ENCODE peak calls at places on chromosomes 4 and X, in eight cellular contexts. O is A549, Y is K562, L is GM12878, G is H1, B is HepG2, H is endothelial cell of umbilical vein, F is HCT116. J is an unnamed sample.

GRCh38 chr4:153335665-153336064 is 8.8 kb upstream of the MND1 start:
- DNase-seq in O (no peak), Y (no peak), L (no peak), G (no peak), B (no peak), H (no peak), F (no peak), J (no peak)

GRCh38 chr4:152896819-152897218 is 39.3 kb upstream of the FHDC1 start:
- DNase-seq in O (no peak), Y (no peak), L (no peak), G (no peak), B (no peak), H (no peak), F (no peak), J (peak)

GRCh38 chr4:11782859-11783258 is 354.2 kb upstream of the HS3ST1 start:
- DNase-seq in O (no peak), Y (no peak), L (no peak), G (no peak), B (no peak), H (no peak), F (no peak), J (no peak)

GRCh38 chrX:9644335-9644734 is 121.3 kb downstream of the GPR143 start:
- DNase-seq in O (no peak), Y (no peak), L (peak), G (no peak), B (no peak), H (no peak), F (no peak), J (no peak)

GRCh38 chr4:176123710-176124407 is 58.2 kb downstream of the WDR17 start:
- DNase-seq in O (peak), Y (peak), L (peak), G (no peak), B (peak), H (peak), F (peak), J (peak)

GRCh38 chr4:79042079-79042674 is 102.9 kb upstream of the PAQR3 start:
- DNase-seq in O (peak), Y (peak), L (no peak), G (no peak), B (peak), H (peak), F (peak), J (peak)

GRCh38 chrX:24231169-24231568 is 81.6 kb downstream of the ZFX start:
- DNase-seq in O (peak), Y (peak), L (no peak), G (no peak), B (no peak), H (peak), F (peak), J (peak)

GRCh38 chrX:33721927-33722326 is 410.2 kb downstream of the FAM47A start:
- DNase-seq in O (no peak), Y (no peak), L (no peak), G (no peak), B (no peak), H (no peak), F (no peak), J (no peak)

GRCh38 chr4:174435981-174436776 is 86.1 kb downstream of the HPGD start:
- DNase-seq in O (no peak), Y (no peak), L (no peak), G (no peak), B (no peak), H (no peak), F (no peak), J (no peak)

GRCh38 chr4:16574981-16575380 is 323.5 kb downstream of the LDB2 start:
- DNase-seq in O (no peak), Y (no peak), L (no peak), G (no peak), B (no peak), H (no peak), F (no peak), J (no peak)

DNA sequence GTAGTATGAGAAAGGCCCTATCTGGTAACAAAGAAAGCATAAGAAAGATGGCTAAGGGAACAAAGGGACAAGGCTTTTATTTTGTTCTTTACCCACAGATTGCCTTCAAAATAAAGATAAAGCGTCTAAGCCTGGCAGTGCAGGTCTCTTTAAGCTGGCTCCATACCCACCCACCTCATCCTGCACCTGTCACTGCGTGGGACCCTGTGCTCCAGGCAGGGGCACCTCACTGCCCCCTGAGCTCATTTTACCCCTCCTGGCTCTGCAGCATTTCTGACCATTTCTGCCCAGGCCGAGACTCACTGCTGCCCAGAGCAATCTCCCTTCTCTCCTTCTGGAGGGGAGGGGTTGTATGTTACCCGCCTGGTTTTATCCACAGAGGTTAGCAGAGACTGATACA is 1.7 kb upstream of the CYP4V2 start:
- DNase-seq in O (no peak), Y (peak), L (no peak), G (no peak), B (no peak), H (no peak), F (no peak), J (no peak)
- H3K4me3 ChIP-seq in O (no peak), Y (no peak), L (peak), G (no peak), B (peak), H (no peak), F (no peak), J (peak)

GRCh38 chrX:41108007-41108683 is 22.9 kb downstream of the USP9X start:
- DNase-seq in O (no peak), Y (no peak), L (no peak), G (no peak), B (no peak), H (no peak), F (no peak), J (no peak)
- TF ChIP-seq MAX in O (no peak), Y (no peak), L (no peak), G (no peak), B (no peak), H (no peak), F (no peak), J (no peak)

GRCh38 chr4:139099366-139099982 is 77.5 kb downstream of the ELF2 start:
- DNase-seq in O (peak), Y (peak), L (peak), G (no peak), B (peak), H (peak), F (peak), J (peak)
- TF ChIP-seq POLR2A in O (no peak), Y (no peak), L (no peak), G (no peak), B (no peak), H (no peak), F (no peak), J (no peak)

GRCh38 chrX:37350034-37350365 is 836 bp downstream of the PRRG1 start:
- DNase-seq in O (peak), Y (no peak), L (no peak), G (no peak), B (peak), H (peak), F (no peak), J (no peak)
- H3K4me3 ChIP-seq in O (peak), Y (peak), L (no peak), G (peak), B (peak), H (peak), F (peak), J (peak)

GRCh38 chr4:34362654-34363053 is 1881.7 kb downstream of the ARAP2 start:
- DNase-seq in O (no peak), Y (no peak), L (no peak), G (no peak), B (no peak), H (no peak), F (no peak), J (peak)

GRCh38 chr4:34363842-34364241 is 1880.5 kb downstream of the ARAP2 start:
- DNase-seq in O (no peak), Y (no peak), L (no peak), G (no peak), B (no peak), H (no peak), F (no peak), J (no peak)

GRCh38 chr4:34371676-34372075 is 1872.6 kb downstream of the ARAP2 start:
- DNase-seq in O (no peak), Y (no peak), L (no peak), G (no peak), B (no peak), H (no peak), F (no peak), J (no peak)

GRCh38 chr4:34365891-34366290 is 1878.4 kb downstream of the ARAP2 start:
- DNase-seq in O (no peak), Y (no peak), L (no peak), G (no peak), B (no peak), H (no peak), F (no peak), J (no peak)
- TF ChIP-seq MAX in O (no peak), Y (no peak), L (no peak), G (no peak), B (no peak), H (no peak), F (no peak), J (no peak)

GRCh38 chrX:30309139-30309571 is at the start of gene NR0B1:
- DNase-seq in O (peak), Y (no peak), L (no peak), G (no peak), B (no peak), H (no peak), F (no peak), J (no peak)
- TF ChIP-seq POLR2A in O (peak), Y (no peak), L (no peak), G (no peak), B (no peak), H (no peak), F (no peak), J (no peak)

GRCh38 chr4:8202108-8202507 is 3.0 kb downstream of the SH3TC1 start:
- DNase-seq in O (no peak), Y (no peak), L (no peak), G (no peak), B (no peak), H (no peak), F (no peak), J (no peak)

GRCh38 chr4:8202526-8203375 is 3.7 kb downstream of the SH3TC1 start:
- DNase-seq in O (no peak), Y (no peak), L (no peak), G (no peak), B (peak), H (no peak), F (no peak), J (no peak)

GRCh38 chr4:8199594-8200301 is 658 bp downstream of the SH3TC1 start:
- DNase-seq in O (no peak), Y (no peak), L (no peak), G (no peak), B (no peak), H (peak), F (no peak), J (no peak)

GRCh38 chr4:8200302-8200975 is 1.3 kb downstream of the SH3TC1 start:
- DNase-seq in O (no peak), Y (peak), L (no peak), G (no peak), B (no peak), H (peak), F (no peak), J (no peak)

DNA sequence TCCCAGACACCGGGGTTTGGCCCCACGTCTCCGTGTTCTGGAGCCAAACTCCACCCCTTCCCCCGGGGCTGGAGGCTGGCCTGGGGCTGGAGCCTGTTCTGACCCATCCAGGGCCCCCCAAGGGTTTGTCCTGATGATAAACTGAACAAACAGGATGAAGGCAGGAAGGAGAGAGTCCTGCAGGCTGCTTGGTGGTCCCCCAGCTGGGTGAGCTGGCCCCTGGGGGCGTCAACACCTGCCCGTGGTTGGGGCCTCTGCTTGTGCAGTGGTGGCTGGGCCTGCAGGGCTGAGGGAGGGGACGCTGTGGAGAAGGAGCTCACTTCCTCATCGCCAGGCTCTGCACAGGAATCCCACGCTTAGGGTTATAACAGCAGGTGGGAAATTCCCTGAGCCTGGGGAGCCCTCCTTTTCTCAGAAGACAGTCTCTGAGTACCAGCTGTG is 2.3 kb downstream of the SH3TC1 start:
- DNase-seq in O (no peak), Y (no peak), L (peak), G (no peak), B (no peak), H (peak), F (no peak), J (peak)
- H3K4me3 ChIP-seq in O (no peak), Y (no peak), L (peak), G (no peak), B (peak), H (peak), F (no peak), J (no peak)

GRCh38 chr4:125084608-125085007 is 230.1 kb upstream of the FAT4 start:
- DNase-seq in O (no peak), Y (no peak), L (no peak), G (no peak), B (no peak), H (no peak), F (no peak), J (no peak)
- TF ChIP-seq MAX in O (no peak), Y (no peak), L (no peak), G (no peak), B (no peak), H (no peak), F (no peak), J (no peak)

GRCh38 chr4:2843909-2844584 is 403 bp downstream of the ADD1 start:
- DNase-seq in O (peak), Y (no peak), L (no peak), G (no peak), B (no peak), H (peak), F (no peak), J (peak)
- TF ChIP-seq POLR2A in O (no peak), Y (no peak), L (peak), G (no peak), B (no peak), H (no peak), F (peak), J (no peak)